ENCODE peak calls at places on chromosomes 11 and 22, in four cellular contexts. U, W, M and J are unnamed samples.

GRCh38 chr11:58787903-58788302 is 56.2 kb upstream of the GLYAT start:
- DNase-seq in M (peak; percentile 20), W (no peak), U (no peak), J (no peak)

GRCh38 chr11:3855808-3856491 is 486 bp downstream of the STIM1 start:
- DNase-seq in M (peak; percentile 60), W (peak; percentile 46), U (peak; percentile 33), J (peak; percentile 82)

GRCh38 chr11:110026823-110027626 is 66.2 kb upstream of the ZC3H12C start:
- DNase-seq in W (no peak), M (no peak), U (no peak), J (peak; percentile 9)

GRCh38 chr11:12128191-12128841 is 17.9 kb downstream of the MICAL2 start:
- DNase-seq in U (no peak), M (no peak), W (no peak), J (peak; percentile 73)

GRCh38 chr11:134764367-134764766 is 352.3 kb upstream of the B3GAT1 start:
- DNase-seq in U (no peak), M (no peak), W (no peak), J (no peak)

GRCh38 chr11:70614034-70614681 is 215.8 kb downstream of the CTTN start:
- DNase-seq in W (no peak), M (no peak), U (no peak), J (no peak)

GRCh38 chr11:10551845-10552352 is 10.9 kb upstream of the RNF141 start:
- DNase-seq in U (no peak), M (no peak), W (no peak), J (no peak)

GRCh38 chr11:93652161-93652597 is 9.3 kb upstream of the CEP295 start:
- DNase-seq in U (peak; percentile 38), M (peak; percentile 55), W (peak; percentile 56), J (peak; percentile 69)

GRCh38 chr11:100925935-100926334 is 203.7 kb downstream of the PGR start:
- DNase-seq in M (peak; percentile 21), U (peak; percentile 41), W (peak; percentile 37), J (peak; percentile 25)

GRCh38 chr11:133029096-133029495 is 503.2 kb downstream of the OPCML start:
- DNase-seq in W (no peak), U (no peak), M (no peak), J (no peak)

GRCh38 chr22:30390974-30391691 is 3.9 kb upstream of the RNF215 start:
- DNase-seq in W (peak; percentile 85), M (peak; percentile 88), U (peak; percentile 68), J (peak; percentile 83)

GRCh38 chr11:65391007-65391406 is 4.6 kb downstream of the FRMD8 start:
- DNase-seq in M (no peak), W (peak; percentile 32), U (peak; percentile 54), J (no peak)
- H3K4me3 ChIP-seq in M (no peak overlapping the region), W (no peak overlapping the region), U (no peak overlapping the region), J (no peak overlapping the region)

GRCh38 chr11:30729187-30729713 is 143.1 kb upstream of the MPPED2 start:
- DNase-seq in M (no peak), W (peak; percentile 2), U (no peak), J (no peak)
- TF ChIP-seq MYC in M (no peak), W (no peak), U (no peak), J (no peak)

DNA sequence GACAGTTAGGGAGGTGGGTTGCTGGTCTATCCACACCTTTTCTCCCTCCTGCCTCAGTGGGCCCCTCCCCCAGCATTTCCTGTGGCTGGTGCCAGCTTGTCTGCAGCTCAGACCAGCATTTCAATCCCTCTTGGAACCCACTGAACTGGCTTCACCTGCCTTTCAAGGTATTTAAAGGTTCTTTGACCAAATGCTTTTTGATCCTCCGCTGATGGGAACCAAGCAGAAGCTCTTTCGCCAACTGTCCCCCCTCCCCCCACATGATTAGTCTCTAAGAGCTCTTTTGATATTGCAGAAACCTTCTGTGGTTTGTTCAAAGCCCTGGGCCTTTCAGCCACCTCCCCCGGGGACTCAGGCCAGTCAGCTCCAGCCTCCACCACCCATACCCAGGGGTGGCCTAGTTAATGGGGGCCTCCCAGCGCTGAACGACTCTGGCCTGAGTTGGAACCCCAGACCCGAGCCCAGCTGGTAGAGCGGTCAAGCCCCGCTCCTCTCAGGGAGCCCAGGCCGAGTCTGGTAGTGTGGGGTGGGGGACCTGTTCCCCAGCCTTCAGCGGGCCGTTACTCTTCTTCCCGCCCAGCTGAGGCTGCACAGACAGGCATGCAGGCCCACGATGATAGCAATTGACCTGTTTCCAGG is 6.0 kb upstream of the SYT7 start:
- DNase-seq in W (no peak), M (no peak), U (no peak), J (peak; percentile 81)
- H3K4me3 ChIP-seq in W (no peak overlapping the region), M (no peak overlapping the region), U (no peak overlapping the region), J (no peak overlapping the region)

DNA sequence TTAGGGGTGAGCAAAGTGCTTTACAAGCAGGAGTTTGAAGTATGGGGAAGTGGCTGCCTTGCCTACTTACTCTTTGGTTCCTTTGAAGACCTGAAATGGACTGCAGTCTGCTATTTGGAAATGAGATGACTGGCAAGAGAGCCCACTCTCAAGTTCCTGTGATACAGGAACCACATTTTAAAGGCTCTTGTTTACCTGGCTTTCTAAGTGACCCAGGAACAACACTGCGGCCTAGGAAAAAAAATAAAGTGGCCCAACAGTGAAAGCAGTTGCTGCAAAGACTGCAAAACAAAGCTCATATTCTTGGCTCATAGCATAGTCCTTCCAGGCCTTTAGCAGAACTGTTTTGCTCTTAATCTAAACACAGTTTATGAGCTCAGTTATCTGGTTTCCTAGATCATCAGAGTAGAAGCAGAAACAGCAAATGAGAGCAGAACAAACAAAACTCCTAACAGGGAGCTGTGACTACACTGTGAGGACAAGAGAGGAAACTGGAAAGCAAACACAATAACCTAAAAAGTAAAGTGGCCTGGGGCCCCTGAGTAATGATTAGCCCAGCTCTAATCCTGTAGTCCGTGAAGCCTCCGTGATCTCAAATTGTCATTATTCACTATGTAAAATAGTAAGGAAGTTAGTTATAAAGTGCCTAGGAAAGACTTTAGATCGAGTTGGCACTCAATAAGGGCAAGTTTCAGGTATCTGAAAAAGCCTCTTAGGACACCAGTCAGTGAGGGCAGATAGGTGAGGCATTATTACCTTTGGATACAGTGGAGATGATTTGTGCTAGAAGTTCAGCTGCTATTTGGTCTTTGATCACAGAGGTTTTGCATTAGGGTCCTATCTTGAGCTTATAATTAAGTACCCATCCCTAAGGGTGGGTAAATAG is 11.5 kb downstream of the CCDC117 start:
- DNase-seq in M (no peak), U (peak; percentile 58), W (peak; percentile 55), J (no peak)
- TF ChIP-seq MYC in M (no peak), U (no peak), W (no peak), J (no peak)

DNA sequence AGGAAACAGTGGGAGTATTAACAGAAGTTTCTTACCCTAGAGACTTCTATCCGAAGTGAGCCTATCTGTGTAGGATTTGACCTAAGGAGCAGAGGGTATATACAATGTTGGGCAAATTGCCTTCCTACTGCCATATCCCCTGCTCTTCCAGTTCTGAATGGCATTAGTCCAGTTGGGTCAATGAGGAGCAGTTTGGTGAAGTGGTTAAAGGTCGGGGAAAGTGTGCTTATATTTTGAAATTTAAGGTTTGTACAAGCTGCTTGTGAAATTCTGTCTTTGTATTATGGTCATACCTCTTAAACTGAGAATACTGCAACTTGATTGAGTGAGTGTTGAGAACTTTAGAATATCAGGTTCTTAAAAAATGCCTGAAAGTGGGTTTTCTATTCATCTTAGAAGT is 1.7 kb downstream of the EI24 start:
- DNase-seq in M (no peak), W (no peak), U (no peak), J (no peak)
- H3K4me3 ChIP-seq in M (peak overlapping the region; percentile 88), W (no peak overlapping the region), U (no peak overlapping the region), J (peak overlapping the region; percentile 96)

GRCh38 chr11:130379276-130379675 is 49.1 kb downstream of the ADAMTS8 start:
- DNase-seq in U (no peak), M (no peak), W (no peak), J (no peak)

GRCh38 chr11:130388607-130389205 is 39.7 kb downstream of the ADAMTS8 start:
- DNase-seq in M (no peak), W (no peak), U (no peak), J (no peak)

GRCh38 chr11:130389315-130389935 is 39.0 kb downstream of the ADAMTS8 start:
- DNase-seq in U (no peak), W (no peak), M (no peak), J (no peak)

GRCh38 chr11:130381317-130381716 is 47.1 kb downstream of the ADAMTS8 start:
- DNase-seq in W (no peak), U (peak; percentile 5), M (peak; percentile 4), J (no peak)

GRCh38 chr11:130383363-130384168 is 44.8 kb downstream of the ADAMTS8 start:
- DNase-seq in M (no peak), W (no peak), U (no peak), J (peak; percentile 72)
- TF ChIP-seq MYC in M (no peak), W (no peak), U (no peak), J (no peak)

GRCh38 chr22:44667276-44667675 is 34.7 kb upstream of the PRR5 start:
- DNase-seq in M (no peak), W (no peak), U (no peak), J (no peak)

GRCh38 chr22:44669725-44670027 is 32.3 kb upstream of the PRR5 start:
- DNase-seq in M (peak; percentile 48), W (no peak), U (peak; percentile 41), J (peak; percentile 44)

GRCh38 chr22:44668886-44669724 is 32.9 kb upstream of the PRR5 start:
- DNase-seq in W (no peak), U (no peak), M (no peak), J (no peak)

GRCh38 chr22:44667829-44668189 is 34.2 kb upstream of the PRR5 start:
- DNase-seq in W (no peak), M (no peak), U (no peak), J (no peak)

DNA sequence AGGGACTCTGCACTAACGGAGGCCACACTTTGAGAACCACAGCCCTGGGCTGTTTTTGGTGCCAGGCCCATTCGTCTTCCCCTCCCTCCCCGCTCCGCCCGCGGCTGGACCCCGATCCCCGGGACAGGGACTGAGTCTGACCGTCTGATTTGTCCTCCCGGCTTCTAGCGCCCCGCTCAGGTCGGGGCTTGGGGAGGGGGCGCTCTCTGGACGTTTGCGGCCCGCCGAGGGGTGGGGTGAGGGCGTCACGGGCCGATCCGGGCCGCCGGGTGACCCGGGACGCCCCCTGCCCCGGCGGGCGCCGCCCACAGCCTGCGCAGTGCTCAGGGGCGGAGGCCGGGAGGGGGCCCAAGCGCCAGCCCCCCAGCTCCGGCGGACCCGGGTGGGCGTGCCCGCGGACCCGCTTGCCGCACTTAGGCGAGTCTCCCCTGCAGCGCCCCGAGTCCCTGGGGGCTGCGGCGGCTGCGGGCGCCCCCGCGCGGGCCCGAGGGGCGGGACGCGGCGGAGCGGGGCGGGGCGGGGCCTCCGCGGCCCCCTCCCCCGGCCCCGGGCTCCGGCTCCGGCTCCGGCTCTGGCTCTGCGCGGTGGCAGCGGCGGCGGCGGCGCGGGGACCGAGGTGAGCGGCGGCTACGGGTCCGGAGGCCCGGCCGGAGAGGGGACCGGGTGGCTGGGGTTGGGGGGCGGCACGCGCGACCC is 33.7 kb upstream of the PRR5 start:
- DNase-seq in M (no peak), W (no peak), U (no peak), J (peak; percentile 37)
- H3K4me3 ChIP-seq in M (peak overlapping the region; percentile 37), W (no peak overlapping the region), U (peak overlapping the region; percentile 72), J (no peak overlapping the region)